ENCODE peak calls at places on chromosomes 11 and 22, in eight cellular contexts. One of them, this sample, is unnamed.

GRCh38 chr11:57407521-57407920 is 17.1 kb upstream of the PRG2 start:
- DNase-seq in cardiac muscle cell: no peak
- DNase-seq in CD4-positive, alpha-beta T cell: no peak
- DNase-seq in nephron progenitor cell: no peak
- DNase-seq in CD8-positive, alpha-beta T cell: no peak
- DNase-seq in stomach: no peak
- DNase-seq in cardiac fibroblast: no peak
- DNase-seq in esophagus squamous epithelium: no peak
- DNase-seq in this sample: no peak

GRCh38 chr11:67694875-67695555 is 20.6 kb upstream of the ALDH3B2 start:
- DNase-seq in cardiac muscle cell: no peak
- DNase-seq in CD4-positive, alpha-beta T cell: no peak
- DNase-seq in nephron progenitor cell: no peak
- DNase-seq in CD8-positive, alpha-beta T cell: no peak
- DNase-seq in stomach: no peak
- DNase-seq in cardiac fibroblast: no peak
- DNase-seq in esophagus squamous epithelium: no peak
- DNase-seq in this sample: no peak

GRCh38 chr11:114440971-114441810 is 1.9 kb downstream of the REXO2 start:
- DNase-seq in cardiac muscle cell: no peak
- DNase-seq in CD4-positive, alpha-beta T cell: no peak
- DNase-seq in nephron progenitor cell: no peak
- DNase-seq in CD8-positive, alpha-beta T cell: no peak
- DNase-seq in stomach: no peak
- DNase-seq in cardiac fibroblast: no peak
- DNase-seq in esophagus squamous epithelium: no peak
- DNase-seq in this sample: no peak

GRCh38 chr11:103709366-103709765 is 327.1 kb upstream of the DDI1 start:
- DNase-seq in cardiac muscle cell: no peak
- DNase-seq in CD4-positive, alpha-beta T cell: no peak
- DNase-seq in nephron progenitor cell: no peak
- DNase-seq in CD8-positive, alpha-beta T cell: no peak
- DNase-seq in stomach: no peak
- DNase-seq in cardiac fibroblast: no peak
- DNase-seq in esophagus squamous epithelium: no peak
- DNase-seq in this sample: no peak

GRCh38 chr22:27194096-27194748 is 536.8 kb downstream of the MIAT start:
- DNase-seq in cardiac muscle cell: no peak
- DNase-seq in CD4-positive, alpha-beta T cell: no peak
- DNase-seq in nephron progenitor cell: no peak
- DNase-seq in CD8-positive, alpha-beta T cell: no peak
- DNase-seq in stomach: no peak
- DNase-seq in cardiac fibroblast: no peak
- DNase-seq in esophagus squamous epithelium: no peak
- DNase-seq in this sample: no peak

GRCh38 chr22:19959043-19959586 is 17.5 kb upstream of the TXNRD2 start:
- DNase-seq in cardiac muscle cell: peak
- DNase-seq in CD4-positive, alpha-beta T cell: no peak
- DNase-seq in nephron progenitor cell: peak
- DNase-seq in CD8-positive, alpha-beta T cell: no peak
- DNase-seq in stomach: peak
- DNase-seq in cardiac fibroblast: peak
- DNase-seq in esophagus squamous epithelium: no peak
- DNase-seq in this sample: no peak

GRCh38 chr11:127000291-127000968 is at the start of gene KIRREL3:
- DNase-seq in cardiac muscle cell: peak
- DNase-seq in CD4-positive, alpha-beta T cell: no peak
- DNase-seq in nephron progenitor cell: peak
- DNase-seq in CD8-positive, alpha-beta T cell: no peak
- DNase-seq in stomach: no peak
- DNase-seq in cardiac fibroblast: no peak
- DNase-seq in esophagus squamous epithelium: no peak
- DNase-seq in this sample: no peak

GRCh38 chr22:19732403-19733113 is 9.2 kb downstream of the GP1BB start:
- DNase-seq in cardiac muscle cell: no peak
- DNase-seq in CD4-positive, alpha-beta T cell: no peak
- DNase-seq in nephron progenitor cell: no peak
- DNase-seq in CD8-positive, alpha-beta T cell: no peak
- DNase-seq in stomach: no peak
- DNase-seq in cardiac fibroblast: no peak
- DNase-seq in esophagus squamous epithelium: no peak
- DNase-seq in this sample: no peak

GRCh38 chr11:82225502-82225901 is 508.2 kb downstream of the FAM181B start:
- DNase-seq in cardiac muscle cell: no peak
- DNase-seq in CD4-positive, alpha-beta T cell: no peak
- DNase-seq in nephron progenitor cell: no peak
- DNase-seq in CD8-positive, alpha-beta T cell: no peak
- DNase-seq in stomach: no peak
- DNase-seq in cardiac fibroblast: no peak
- DNase-seq in esophagus squamous epithelium: no peak
- DNase-seq in this sample: no peak

GRCh38 chr11:82234256-82234655 is 499.4 kb downstream of the FAM181B start:
- DNase-seq in cardiac muscle cell: no peak
- DNase-seq in CD4-positive, alpha-beta T cell: no peak
- DNase-seq in nephron progenitor cell: no peak
- DNase-seq in CD8-positive, alpha-beta T cell: no peak
- DNase-seq in stomach: no peak
- DNase-seq in cardiac fibroblast: no peak
- DNase-seq in esophagus squamous epithelium: no peak
- DNase-seq in this sample: no peak

GRCh38 chr11:82233211-82233610 is 500.5 kb downstream of the FAM181B start:
- DNase-seq in cardiac muscle cell: no peak
- DNase-seq in CD4-positive, alpha-beta T cell: no peak
- DNase-seq in nephron progenitor cell: no peak
- DNase-seq in CD8-positive, alpha-beta T cell: no peak
- DNase-seq in stomach: no peak
- DNase-seq in cardiac fibroblast: no peak
- DNase-seq in esophagus squamous epithelium: no peak
- DNase-seq in this sample: no peak

GRCh38 chr11:82225930-82226329 is 507.7 kb downstream of the FAM181B start:
- DNase-seq in cardiac muscle cell: no peak
- DNase-seq in CD4-positive, alpha-beta T cell: no peak
- DNase-seq in nephron progenitor cell: no peak
- DNase-seq in CD8-positive, alpha-beta T cell: no peak
- DNase-seq in stomach: no peak
- DNase-seq in cardiac fibroblast: no peak
- DNase-seq in esophagus squamous epithelium: no peak
- DNase-seq in this sample: no peak

DNA sequence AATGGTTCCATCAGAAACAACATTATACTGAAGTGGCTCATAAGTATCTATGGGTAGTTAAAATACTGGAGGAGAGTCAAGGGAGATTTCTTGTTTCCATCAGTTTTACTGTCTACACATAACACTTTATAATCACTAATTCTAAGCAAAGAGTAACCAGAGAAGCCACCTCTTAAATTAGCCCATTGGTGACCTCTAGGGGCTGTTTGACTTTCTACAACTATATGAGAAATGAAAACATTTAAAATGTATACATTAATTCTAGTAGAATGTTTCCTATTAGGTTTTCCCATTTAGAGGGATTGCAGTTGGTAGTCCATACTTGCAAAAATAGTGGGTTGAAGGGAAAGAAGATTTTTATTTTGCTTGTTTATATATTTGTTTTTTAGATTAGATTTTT is 504.3 kb downstream of the FAM181B start:
- DNase-seq in cardiac muscle cell: peak
- DNase-seq in CD4-positive, alpha-beta T cell: no peak
- DNase-seq in nephron progenitor cell: no peak
- DNase-seq in CD8-positive, alpha-beta T cell: no peak
- DNase-seq in stomach: no peak
- DNase-seq in cardiac fibroblast: peak
- DNase-seq in esophagus squamous epithelium: no peak
- DNase-seq in this sample: no peak
- TF ChIP-seq CTCF in cardiac muscle cell: peak
- TF ChIP-seq CTCF in CD4-positive, alpha-beta T cell: no peak
- TF ChIP-seq CTCF in nephron progenitor cell: peak
- TF ChIP-seq CTCF in CD8-positive, alpha-beta T cell: no peak
- TF ChIP-seq CTCF in stomach: no peak
- TF ChIP-seq CTCF in cardiac fibroblast: no peak
- TF ChIP-seq CTCF in esophagus squamous epithelium: peak
- TF ChIP-seq CTCF in this sample: peak

DNA sequence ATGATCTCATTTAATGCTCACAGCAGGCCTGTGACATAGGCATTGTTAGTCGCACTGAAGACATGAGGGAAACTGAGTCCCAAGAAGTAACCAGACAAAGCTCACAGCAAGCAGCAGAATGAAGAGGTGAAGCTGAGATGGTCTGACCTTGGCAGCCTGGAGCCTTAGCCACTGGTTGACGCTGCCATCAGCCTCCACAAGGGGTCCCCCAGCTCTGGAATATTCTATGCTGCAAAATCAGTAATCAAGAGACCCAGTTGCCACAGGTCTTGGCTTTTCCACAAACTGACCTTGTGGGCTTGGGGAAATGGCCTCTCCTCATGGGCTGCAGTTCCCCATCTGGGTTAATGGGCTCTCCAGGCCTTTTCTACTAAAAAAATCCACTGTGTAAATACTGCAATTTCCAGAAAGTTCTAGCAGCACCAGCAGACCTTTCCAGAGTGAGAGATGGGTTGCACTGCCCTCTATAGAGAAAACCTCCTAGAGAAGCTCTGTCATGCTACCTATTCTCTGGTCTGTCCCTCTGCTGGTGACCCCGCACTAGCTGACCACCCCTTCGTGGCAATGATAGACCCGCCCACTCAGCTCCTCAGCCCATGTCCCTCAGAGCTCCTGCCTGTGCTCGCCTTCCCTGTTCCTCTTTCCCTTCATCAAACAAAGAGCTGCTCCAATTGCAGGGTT is 22.6 kb upstream of the ISX start:
- DNase-seq in cardiac muscle cell: no peak
- DNase-seq in CD4-positive, alpha-beta T cell: no peak
- DNase-seq in nephron progenitor cell: no peak
- DNase-seq in CD8-positive, alpha-beta T cell: no peak
- DNase-seq in stomach: no peak
- DNase-seq in cardiac fibroblast: no peak
- DNase-seq in esophagus squamous epithelium: no peak
- DNase-seq in this sample: no peak
- TF ChIP-seq CTCF in cardiac muscle cell: no peak
- TF ChIP-seq CTCF in CD4-positive, alpha-beta T cell: no peak
- TF ChIP-seq CTCF in nephron progenitor cell: no peak
- TF ChIP-seq CTCF in CD8-positive, alpha-beta T cell: no peak
- TF ChIP-seq CTCF in stomach: no peak
- TF ChIP-seq CTCF in cardiac fibroblast: no peak
- TF ChIP-seq CTCF in esophagus squamous epithelium: no peak
- TF ChIP-seq CTCF in this sample: peak

GRCh38 chr22:22770881-22771280 is 116.7 kb upstream of the IGLL5 start:
- DNase-seq in cardiac muscle cell: no peak
- DNase-seq in CD4-positive, alpha-beta T cell: no peak
- DNase-seq in nephron progenitor cell: no peak
- DNase-seq in CD8-positive, alpha-beta T cell: peak
- DNase-seq in stomach: no peak
- DNase-seq in cardiac fibroblast: no peak
- DNase-seq in esophagus squamous epithelium: no peak
- DNase-seq in this sample: peak

GRCh38 chr22:22772883-22773282 is 114.7 kb upstream of the IGLL5 start:
- DNase-seq in cardiac muscle cell: no peak
- DNase-seq in CD4-positive, alpha-beta T cell: no peak
- DNase-seq in nephron progenitor cell: no peak
- DNase-seq in CD8-positive, alpha-beta T cell: peak
- DNase-seq in stomach: no peak
- DNase-seq in cardiac fibroblast: no peak
- DNase-seq in esophagus squamous epithelium: no peak
- DNase-seq in this sample: peak

GRCh38 chr22:22773427-22773826 is 114.2 kb upstream of the IGLL5 start:
- DNase-seq in cardiac muscle cell: no peak
- DNase-seq in CD4-positive, alpha-beta T cell: no peak
- DNase-seq in nephron progenitor cell: no peak
- DNase-seq in CD8-positive, alpha-beta T cell: peak
- DNase-seq in stomach: no peak
- DNase-seq in cardiac fibroblast: no peak
- DNase-seq in esophagus squamous epithelium: no peak
- DNase-seq in this sample: no peak

GRCh38 chr22:22771696-22772377 is 115.8 kb upstream of the IGLL5 start:
- DNase-seq in cardiac muscle cell: no peak
- DNase-seq in CD4-positive, alpha-beta T cell: no peak
- DNase-seq in nephron progenitor cell: no peak
- DNase-seq in CD8-positive, alpha-beta T cell: peak
- DNase-seq in stomach: no peak
- DNase-seq in cardiac fibroblast: no peak
- DNase-seq in esophagus squamous epithelium: no peak
- DNase-seq in this sample: peak

DNA sequence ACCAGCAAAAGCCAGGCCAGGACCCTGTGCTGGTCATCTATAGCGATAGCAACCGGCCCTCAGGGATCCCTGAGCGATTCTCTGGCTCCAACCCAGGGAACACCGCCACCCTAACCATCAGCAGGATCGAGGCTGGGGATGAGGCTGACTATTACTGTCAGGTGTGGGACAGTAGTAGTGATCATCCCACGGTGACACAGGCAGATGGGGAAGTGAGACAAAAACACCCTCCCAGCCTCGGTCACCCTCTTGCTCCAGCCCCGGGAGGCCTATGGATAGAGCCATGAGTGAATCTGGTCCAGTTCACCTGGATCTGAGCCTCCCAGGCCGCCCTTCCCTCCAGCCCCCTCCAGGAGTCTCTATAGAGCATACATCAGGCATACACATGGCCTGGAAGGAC is 115.2 kb upstream of the IGLL5 start:
- DNase-seq in cardiac muscle cell: no peak
- DNase-seq in CD4-positive, alpha-beta T cell: no peak
- DNase-seq in nephron progenitor cell: no peak
- DNase-seq in CD8-positive, alpha-beta T cell: peak
- DNase-seq in stomach: no peak
- DNase-seq in cardiac fibroblast: no peak
- DNase-seq in esophagus squamous epithelium: no peak
- DNase-seq in this sample: peak
- TF ChIP-seq CTCF in cardiac muscle cell: no peak
- TF ChIP-seq CTCF in CD4-positive, alpha-beta T cell: no peak
- TF ChIP-seq CTCF in nephron progenitor cell: no peak
- TF ChIP-seq CTCF in CD8-positive, alpha-beta T cell: no peak
- TF ChIP-seq CTCF in stomach: no peak
- TF ChIP-seq CTCF in cardiac fibroblast: no peak
- TF ChIP-seq CTCF in esophagus squamous epithelium: no peak
- TF ChIP-seq CTCF in this sample: no peak

DNA sequence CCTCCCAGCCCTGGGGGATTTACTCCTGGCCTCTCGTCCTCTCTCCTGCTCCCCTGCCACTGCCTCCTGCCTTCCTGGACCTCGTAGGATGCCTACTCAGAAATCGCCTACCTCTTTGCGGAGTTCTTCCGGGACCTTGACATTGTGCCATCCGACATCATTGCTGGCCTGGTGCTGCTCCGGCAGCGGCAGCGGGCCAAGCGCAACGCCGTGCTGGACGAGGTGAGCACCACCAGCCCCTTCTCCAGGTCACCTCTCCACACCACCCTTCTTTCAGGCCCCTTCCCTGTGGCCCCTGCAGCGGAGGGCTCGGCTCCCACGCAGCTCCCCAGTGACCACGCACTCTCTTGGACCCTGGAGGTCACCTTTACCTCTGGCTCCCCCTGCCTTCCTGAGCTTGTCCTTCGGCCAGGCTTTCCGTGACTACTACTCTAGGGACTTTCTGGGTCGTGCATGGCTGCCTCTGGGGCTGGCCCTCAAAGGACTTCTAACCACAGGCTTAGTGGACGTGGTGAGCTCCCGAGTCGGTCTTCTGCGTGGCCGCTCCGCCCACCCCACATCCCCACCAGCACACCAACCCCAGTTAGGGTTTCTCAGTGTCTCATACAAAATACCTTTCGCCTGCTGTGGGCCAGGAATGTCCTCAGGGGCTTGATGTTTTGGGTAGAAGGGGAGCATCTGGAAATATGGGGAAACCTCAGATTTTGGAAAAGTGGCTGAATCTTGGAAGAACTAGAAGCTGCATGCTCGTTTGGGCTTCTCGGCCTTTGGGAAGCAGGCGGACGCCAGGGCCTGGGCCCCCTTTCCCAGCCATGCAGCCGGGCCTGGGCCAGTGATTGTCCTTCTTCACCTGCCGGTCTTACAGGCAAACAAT is 24.1 kb upstream of the MYRF start:
- DNase-seq in cardiac muscle cell: no peak
- DNase-seq in CD4-positive, alpha-beta T cell: no peak
- DNase-seq in nephron progenitor cell: peak
- DNase-seq in CD8-positive, alpha-beta T cell: no peak
- DNase-seq in stomach: no peak
- DNase-seq in cardiac fibroblast: no peak
- DNase-seq in esophagus squamous epithelium: no peak
- DNase-seq in this sample: no peak
- TF ChIP-seq CTCF in cardiac muscle cell: no peak
- TF ChIP-seq CTCF in CD4-positive, alpha-beta T cell: no peak
- TF ChIP-seq CTCF in nephron progenitor cell: no peak
- TF ChIP-seq CTCF in CD8-positive, alpha-beta T cell: no peak
- TF ChIP-seq CTCF in stomach: no peak
- TF ChIP-seq CTCF in cardiac fibroblast: no peak
- TF ChIP-seq CTCF in esophagus squamous epithelium: no peak
- TF ChIP-seq CTCF in this sample: no peak